ENCODE peak calls at places on chromosomes 11 and 22, in four cellular contexts. V, L, G and S are unnamed samples. For H3K4me1, the result is how much of the 10 kb centered on the place peaks cover.

GRCh38 chr11:117089685-117090084 is 8.5 kb downstream of the SIK3 start:
- DNase-seq in V (no peak), G (no peak), L (no peak), S (no peak)

GRCh38 chr11:69497221-69497787 is 15.8 kb downstream of the LINC01488 start:
- DNase-seq in L (no peak), G (no peak), V (no peak), S (peak)

GRCh38 chr22:22979121-22979724 is 91.1 kb upstream of the GNAZ start:
- DNase-seq in G (no peak), L (no peak), V (no peak), S (no peak)

GRCh38 chr22:27090595-27090994 is 433.2 kb downstream of the MIAT start:
- DNase-seq in G (no peak), V (no peak), L (no peak), S (no peak)

GRCh38 chr11:122804161-122804560 is 34.1 kb upstream of the CRTAM start:
- DNase-seq in G (no peak), L (no peak), V (no peak), S (no peak)

GRCh38 chr11:18523079-18523478 is 3.7 kb downstream of the TSG101 start:
- DNase-seq in V (no peak), L (no peak), G (no peak), S (no peak)

GRCh38 chr11:18491924-18492323 is 34.8 kb downstream of the TSG101 start:
- DNase-seq in G (no peak), V (no peak), L (no peak), S (no peak)

GRCh38 chr22:35065796-35066218 is at the start of gene ISX:
- DNase-seq in G (peak), V (no peak), L (no peak), S (peak)

GRCh38 chr11:11533751-11534150 is 88.1 kb downstream of the GALNT18 start:
- DNase-seq in L (no peak), V (no peak), G (no peak), S (no peak)

GRCh38 chr11:95152878-95153856 is 63.5 kb downstream of the ENDOD1 start:
- DNase-seq in V (no peak), L (peak), G (peak), S (no peak)

GRCh38 chr11:93648168-93648567 is 13.3 kb upstream of the CEP295 start:
- DNase-seq in G (peak), V (no peak), L (no peak), S (peak)

GRCh38 chr11:100632970-100633452 is 54.1 kb upstream of the ARHGAP42 start:
- DNase-seq in G (no peak), L (no peak), V (no peak), S (peak)

GRCh38 chr11:76564400-76564799 is 106.1 kb downstream of the LRRC32 start:
- DNase-seq in V (no peak), G (no peak), L (no peak), S (no peak)

GRCh38 chr11:31806944-31807790 is 4.0 kb downstream of the PAX6 start:
- DNase-seq in G (no peak), V (peak), L (no peak), S (no peak)

GRCh38 chr11:71206186-71206585 is 46.2 kb downstream of the SHANK2 start:
- DNase-seq in L (no peak), V (no peak), G (no peak), S (no peak)

GRCh38 chr11:78838417-78838816 is 263.8 kb upstream of the NARS2 start:
- DNase-seq in V (no peak), L (no peak), G (no peak), S (no peak)

GRCh38 chr11:74444173-74444832 is 23.0 kb downstream of the KCNE3 start:
- DNase-seq in L (no peak), G (no peak), V (no peak), S (no peak)

GRCh38 chr11:117583063-117583801 is 213.8 kb downstream of the DSCAML1 start:
- DNase-seq in V (no peak), G (no peak), L (no peak), S (no peak)

GRCh38 chr22:20243545-20244249 is 24.4 kb downstream of the RTN4R start:
- DNase-seq in G (peak), L (no peak), V (no peak), S (no peak)

GRCh38 chr11:70729949-70730348 is 331.6 kb downstream of the CTTN start:
- DNase-seq in G (no peak), L (no peak), V (no peak), S (no peak)

GRCh38 chr11:127074151-127074761 is 73.7 kb upstream of the KIRREL3 start:
- DNase-seq in L (peak), G (peak), V (no peak), S (peak)

GRCh38 chr22:42397332-42398246 is 34.6 kb downstream of the NFAM1 start:
- DNase-seq in G (no peak), L (peak), V (no peak), S (no peak)

GRCh38 chr22:30206964-30207363 is 39.6 kb downstream of the LIF start:
- DNase-seq in G (no peak), V (no peak), L (no peak), S (peak)

GRCh38 chr22:21646608-21647590 is 4.8 kb downstream of the SDF2L1 start:
- DNase-seq in G (peak), L (peak), V (peak), S (peak)

GRCh38 chr11:83493918-83494317 is 207.8 kb upstream of the CCDC90B start:
- DNase-seq in L (no peak), G (no peak), V (no peak), S (no peak)

GRCh38 chr11:8056810-8057463 is 24.1 kb upstream of the TUB start:
- DNase-seq in L (no peak), V (peak), G (no peak), S (no peak)

GRCh38 chr11:64165482-64165841 is 451 bp downstream of the MACROD1 start:
- DNase-seq in L (no peak), V (no peak), G (peak), S (no peak)

GRCh38 chr22:19527861-19528417 is 3.7 kb upstream of the CLDN5 start:
- DNase-seq in G (no peak), V (no peak), L (no peak), S (no peak)

GRCh38 chr22:30212363-30212995 is 34.1 kb downstream of the LIF start:
- DNase-seq in V (no peak), G (no peak), L (no peak), S (peak)

GRCh38 chr11:125925804-125926203 is 20.0 kb upstream of the VSIG10L2 start:
- DNase-seq in G (no peak), L (no peak), V (no peak), S (no peak)

GRCh38 chr11:40388097-40388818 is 1071.2 kb downstream of the LRRC4C start:
- DNase-seq in G (no peak), V (no peak), L (no peak), S (no peak)

GRCh38 chr11:86809561-86809960 is 9.2 kb downstream of the PRSS23 start:
- DNase-seq in L (no peak), V (no peak), G (no peak), S (no peak)

GRCh38 chr22:24230911-24231656 is 13.8 kb downstream of the GGT5 start:
- DNase-seq in V (peak), L (no peak), G (peak), S (no peak)

DNA sequence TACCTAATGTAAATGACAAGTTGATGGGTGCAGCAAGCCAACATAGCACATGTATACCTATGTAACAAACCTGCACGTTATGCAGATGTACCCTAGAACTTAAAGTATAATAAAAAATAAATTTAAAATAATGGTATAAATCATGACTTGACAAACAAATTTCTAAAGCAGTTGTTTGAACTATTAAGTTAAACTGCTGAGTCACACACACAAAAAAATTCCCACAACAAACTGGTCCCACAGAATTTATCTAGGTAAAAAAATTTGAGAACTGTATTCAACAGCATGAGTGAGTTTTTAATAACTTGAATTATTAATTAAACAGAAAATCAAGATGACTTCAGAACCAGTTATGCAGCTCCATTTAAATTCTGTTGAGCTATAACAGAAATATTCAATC is 186.0 kb upstream of the SOX6 start:
- DNase-seq in L (no peak), G (no peak), V (no peak), S (no peak)
- TF ChIP-seq SIN3A in L (no peak), G (no peak), V (no peak), S (no peak)

DNA sequence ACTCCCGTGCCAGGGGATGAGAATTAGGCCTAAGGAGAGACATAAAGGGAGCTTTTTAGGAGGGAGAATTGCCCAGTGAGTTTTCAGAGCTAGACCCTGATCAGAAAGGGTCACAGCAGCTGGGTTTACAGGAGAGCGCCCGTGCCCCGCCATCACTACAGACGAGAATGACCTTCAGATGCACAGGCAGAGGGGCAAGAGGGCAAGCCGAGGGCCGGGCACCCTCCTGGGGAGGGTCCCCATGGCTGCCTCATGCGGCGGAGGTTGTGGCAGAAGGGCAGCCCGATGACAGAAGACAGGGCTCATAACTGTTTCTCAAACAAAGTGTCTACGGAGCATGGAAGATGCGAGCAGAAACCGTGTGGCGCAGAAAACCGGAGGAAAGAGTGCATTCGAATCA is 72.2 kb downstream of the TRMU start:
- DNase-seq in V (no peak), G (no peak), L (no peak), S (no peak)
- TF ChIP-seq KDM1A in V (no peak), G (no peak), L (no peak), S (no peak)

DNA sequence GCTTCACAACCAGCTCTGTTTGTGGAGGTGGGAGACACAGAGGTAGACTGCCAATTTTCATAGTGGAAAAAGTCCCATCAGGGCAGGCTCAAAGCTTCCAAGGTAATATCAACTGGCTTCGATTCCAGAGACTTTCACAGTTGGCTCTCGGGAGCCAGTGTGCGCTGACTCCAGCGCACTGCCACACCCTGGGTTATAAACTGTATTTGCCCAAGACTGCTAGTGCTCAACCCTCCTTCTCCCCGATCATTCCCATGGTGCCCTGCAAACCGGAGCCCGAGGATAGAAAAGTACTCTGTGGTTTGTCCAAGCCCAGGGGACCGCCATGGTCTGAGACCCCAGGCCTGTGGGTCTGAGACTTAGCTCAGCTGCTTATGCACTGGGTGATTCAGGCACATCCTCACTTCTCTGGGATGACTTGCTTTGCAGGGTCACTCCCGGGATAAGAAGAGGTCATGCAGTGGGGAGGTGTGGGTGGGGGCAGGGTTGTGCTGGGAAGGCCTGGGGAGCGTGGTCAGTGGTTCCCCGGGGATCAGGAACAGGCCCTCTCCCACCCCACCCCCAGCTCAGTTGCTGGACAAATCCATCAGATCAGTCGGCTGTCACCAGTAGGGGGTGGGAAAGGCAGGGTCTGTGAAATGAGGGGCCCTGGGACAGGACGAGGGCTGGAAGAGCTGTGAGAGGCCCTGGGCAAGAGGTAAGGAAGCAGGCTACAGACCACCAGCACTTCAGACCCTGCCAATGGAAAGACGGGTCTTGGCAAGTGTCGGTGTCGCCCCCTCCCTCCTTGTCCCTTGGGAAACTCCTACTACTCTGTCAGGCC is 26.7 kb upstream of the PICK1 start:
- DNase-seq in L (no peak), V (no peak), G (no peak), S (no peak)
- H3K4me1 ChIP-seq in L (under half), V (under half), G (under half), S (half or more)

GRCh38 chr11:35235944-35236666 is 97.1 kb downstream of the CD44 start:
- DNase-seq in V (no peak), G (no peak), L (no peak), S (no peak)
- TF ChIP-seq SIN3A in V (no peak), G (no peak), L (no peak), S (no peak)

GRCh38 chr11:82233211-82233610 is 500.5 kb downstream of the FAM181B start:
- DNase-seq in L (no peak), V (no peak), G (no peak), S (no peak)

GRCh38 chr11:82234256-82234655 is 499.4 kb downstream of the FAM181B start:
- DNase-seq in V (no peak), L (no peak), G (no peak), S (no peak)

GRCh38 chr11:82225930-82226329 is 507.7 kb downstream of the FAM181B start:
- DNase-seq in V (no peak), L (no peak), G (no peak), S (no peak)

GRCh38 chr11:82225502-82225901 is 508.2 kb downstream of the FAM181B start:
- DNase-seq in G (no peak), L (no peak), V (no peak), S (no peak)

GRCh38 chr11:82229346-82229745 is 504.3 kb downstream of the FAM181B start:
- DNase-seq in V (no peak), G (no peak), L (no peak), S (peak)
- TF ChIP-seq KDM1A in V (no peak), G (no peak), L (no peak), S (no peak)

DNA sequence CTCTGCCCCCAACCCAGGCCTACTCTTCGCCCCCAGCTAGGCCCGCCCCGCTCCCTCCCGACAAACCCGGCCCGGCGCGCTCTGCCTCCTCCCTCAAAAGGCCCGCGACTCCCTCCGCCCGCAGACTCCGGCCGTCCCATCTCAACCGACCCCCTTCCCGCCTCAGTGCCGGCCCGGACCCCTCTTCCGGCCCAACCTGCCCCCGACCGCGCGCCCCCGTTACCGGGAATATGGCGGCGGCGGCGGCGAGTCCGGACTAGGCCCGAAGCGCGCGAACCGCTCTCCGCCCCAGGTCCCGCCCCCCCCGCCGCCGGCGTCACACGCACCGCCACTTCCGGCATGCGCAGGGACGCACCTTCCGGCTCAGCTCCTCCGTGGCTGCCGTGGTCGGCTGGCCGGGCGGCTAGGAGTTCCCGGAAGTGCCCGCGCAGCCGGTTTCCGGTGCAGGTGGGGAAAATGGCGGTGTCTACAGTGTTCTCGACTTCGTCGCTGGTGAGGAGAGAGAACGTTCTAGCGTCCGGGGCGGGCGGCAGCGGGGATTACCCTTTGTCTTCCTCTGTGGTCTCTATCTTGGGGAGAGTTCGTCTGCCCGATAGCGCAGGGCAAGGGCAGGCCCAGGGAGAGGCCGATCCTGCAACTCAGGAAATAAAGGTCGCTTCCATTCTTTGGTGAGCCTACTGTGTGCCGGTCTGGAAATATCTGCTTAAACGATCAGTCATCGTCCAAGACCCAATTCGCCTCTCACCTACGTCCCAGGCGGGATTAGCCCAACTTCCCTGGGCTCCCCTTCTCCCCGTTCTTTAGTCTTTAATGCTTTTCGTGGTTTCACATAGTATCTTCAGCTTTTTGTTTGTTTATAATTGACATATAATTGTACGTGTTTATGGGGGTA is at the start of the genes CPSF7 and SDHAF2:
- DNase-seq in V (peak), G (peak), L (peak), S (peak)
- H3K4me1 ChIP-seq in V (under half), G (under half), L (under half), S (half or more)

GRCh38 chr11:848380-848931 is 5.8 kb downstream of the TSPAN4 start:
- DNase-seq in G (peak), L (no peak), V (peak), S (no peak)
- TF ChIP-seq SIN3A in G (no peak), L (no peak), V (no peak), S (no peak)